ENCODE peak calls at places on chromosomes 1 and 21, in five cellular contexts. One of them, this sample, is unnamed. For H3K36me3, the result is how much of the 10 kb centered on the place peaks cover.

GRCh38 chr1:155207578-155208405 is at the start of gene THBS3:
- DNase-seq in right atrium auricular region: no peak
- DNase-seq in left ventricle myocardium inferior: peak
- DNase-seq in left lung: no peak
- DNase-seq in upper lobe of right lung: no peak
- DNase-seq in this sample: peak

GRCh38 chr1:109980324-109981127 is 4.0 kb upstream of the AHCYL1 start:
- DNase-seq in left lung: no peak
- DNase-seq in upper lobe of right lung: peak
- DNase-seq in right atrium auricular region: no peak
- DNase-seq in left ventricle myocardium inferior: no peak
- DNase-seq in this sample: no peak

GRCh38 chr1:21628798-21629393 is 40.3 kb downstream of the RAP1GAP start:
- DNase-seq in right atrium auricular region: no peak
- DNase-seq in left ventricle myocardium inferior: no peak
- DNase-seq in left lung: no peak
- DNase-seq in upper lobe of right lung: no peak
- DNase-seq in this sample: no peak

GRCh38 chr1:29635501-29636263 is 399.4 kb downstream of the PTPRU start:
- DNase-seq in left lung: no peak
- DNase-seq in upper lobe of right lung: no peak
- DNase-seq in right atrium auricular region: no peak
- DNase-seq in left ventricle myocardium inferior: no peak
- DNase-seq in this sample: no peak

GRCh38 chr1:204190212-204191211 is 5.8 kb downstream of the KISS1 start:
- DNase-seq in upper lobe of right lung: no peak
- DNase-seq in left lung: no peak
- DNase-seq in right atrium auricular region: no peak
- DNase-seq in left ventricle myocardium inferior: no peak
- DNase-seq in this sample: no peak

GRCh38 chr1:155970531-155971167 is 7.7 kb downstream of the ARHGEF2 start:
- DNase-seq in left ventricle myocardium inferior: peak
- DNase-seq in right atrium auricular region: peak
- DNase-seq in upper lobe of right lung: peak
- DNase-seq in left lung: peak
- DNase-seq in this sample: peak

GRCh38 chr1:88462481-88463261 is 221.4 kb upstream of the PKN2 start:
- DNase-seq in left lung: peak
- DNase-seq in upper lobe of right lung: no peak
- DNase-seq in right atrium auricular region: no peak
- DNase-seq in left ventricle myocardium inferior: peak
- DNase-seq in this sample: no peak

GRCh38 chr1:192904438-192904895 is 95.6 kb downstream of the RGS2 start:
- DNase-seq in upper lobe of right lung: no peak
- DNase-seq in right atrium auricular region: peak
- DNase-seq in left ventricle myocardium inferior: no peak
- DNase-seq in left lung: no peak
- DNase-seq in this sample: no peak

GRCh38 chr1:150150511-150151021 is 850 bp downstream of the PLEKHO1 start:
- DNase-seq in upper lobe of right lung: peak
- DNase-seq in right atrium auricular region: no peak
- DNase-seq in left lung: no peak
- DNase-seq in left ventricle myocardium inferior: peak
- DNase-seq in this sample: peak

GRCh38 chr1:21278898-21279819 is 11.1 kb downstream of the ECE1 start:
- DNase-seq in left ventricle myocardium inferior: no peak
- DNase-seq in right atrium auricular region: no peak
- DNase-seq in left lung: no peak
- DNase-seq in upper lobe of right lung: no peak
- DNase-seq in this sample: no peak

GRCh38 chr1:186531561-186532165 is 70.7 kb upstream of the PDC start:
- DNase-seq in upper lobe of right lung: no peak
- DNase-seq in left ventricle myocardium inferior: no peak
- DNase-seq in right atrium auricular region: no peak
- DNase-seq in left lung: no peak
- DNase-seq in this sample: no peak

GRCh38 chr1:159084867-159085266 is 8.3 kb upstream of the AIM2 start:
- DNase-seq in left ventricle myocardium inferior: no peak
- DNase-seq in right atrium auricular region: no peak
- DNase-seq in upper lobe of right lung: no peak
- DNase-seq in left lung: no peak
- DNase-seq in this sample: no peak

GRCh38 chr21:30769724-30770431 is 14.7 kb upstream of the KRTAP21-1 start:
- DNase-seq in left ventricle myocardium inferior: no peak
- DNase-seq in left lung: no peak
- DNase-seq in right atrium auricular region: no peak
- DNase-seq in upper lobe of right lung: no peak
- DNase-seq in this sample: no peak

GRCh38 chr21:38811257-38811656 is 5.5 kb downstream of the ETS2 start:
- DNase-seq in upper lobe of right lung: no peak
- DNase-seq in left ventricle myocardium inferior: no peak
- DNase-seq in right atrium auricular region: no peak
- DNase-seq in left lung: no peak
- DNase-seq in this sample: no peak

GRCh38 chr21:42513985-42514882 is 582 bp downstream of the SLC37A1 start:
- DNase-seq in left ventricle myocardium inferior: peak
- DNase-seq in right atrium auricular region: no peak
- DNase-seq in upper lobe of right lung: peak
- DNase-seq in left lung: peak
- DNase-seq in this sample: peak

GRCh38 chr1:6861075-6861724 is 75.9 kb downstream of the CAMTA1 start:
- DNase-seq in left lung: no peak
- DNase-seq in right atrium auricular region: no peak
- DNase-seq in left ventricle myocardium inferior: no peak
- DNase-seq in upper lobe of right lung: no peak
- DNase-seq in this sample: no peak

GRCh38 chr21:25565272-25566199 is 41.7 kb downstream of the MRPL39 start:
- DNase-seq in upper lobe of right lung: no peak
- DNase-seq in left lung: no peak
- DNase-seq in right atrium auricular region: no peak
- DNase-seq in left ventricle myocardium inferior: no peak
- DNase-seq in this sample: no peak

GRCh38 chr1:78535286-78535685 is 44.5 kb downstream of the PTGFR start:
- DNase-seq in right atrium auricular region: no peak
- DNase-seq in left lung: no peak
- DNase-seq in upper lobe of right lung: no peak
- DNase-seq in left ventricle myocardium inferior: no peak
- DNase-seq in this sample: no peak

GRCh38 chr1:72284084-72284397 is 1.7 kb upstream of the NEGR1 start:
- DNase-seq in left lung: no peak
- DNase-seq in right atrium auricular region: no peak
- DNase-seq in upper lobe of right lung: no peak
- DNase-seq in left ventricle myocardium inferior: no peak
- DNase-seq in this sample: no peak

GRCh38 chr1:160813215-160813614 is 17.2 kb downstream of the LY9 start:
- DNase-seq in upper lobe of right lung: no peak
- DNase-seq in left lung: no peak
- DNase-seq in left ventricle myocardium inferior: no peak
- DNase-seq in right atrium auricular region: no peak
- DNase-seq in this sample: no peak

GRCh38 chr1:181898773-181899172 is 162.7 kb downstream of the ZNF648 start:
- DNase-seq in left ventricle myocardium inferior: no peak
- DNase-seq in left lung: no peak
- DNase-seq in right atrium auricular region: no peak
- DNase-seq in upper lobe of right lung: no peak
- DNase-seq in this sample: no peak

DNA sequence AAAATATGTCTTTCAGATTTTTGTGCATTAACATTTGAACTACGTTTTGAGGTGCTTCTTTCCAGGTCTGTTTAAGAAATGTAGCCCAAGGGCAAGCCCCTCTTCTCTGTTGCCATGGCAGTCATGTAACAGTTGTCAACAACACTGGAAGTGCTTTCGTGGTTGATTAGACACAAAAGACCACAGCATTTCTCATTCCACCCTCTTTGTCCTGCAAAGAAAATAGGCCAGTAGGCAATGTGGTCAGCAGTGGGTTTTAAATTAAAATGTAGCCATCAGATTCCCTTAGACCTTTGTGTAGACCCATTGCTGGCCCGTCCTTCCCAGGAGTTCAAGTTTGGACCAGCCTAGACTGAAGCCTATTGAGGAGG is 35.4 kb downstream of the VANGL1 start:
- DNase-seq in upper lobe of right lung: no peak
- DNase-seq in left lung: no peak
- DNase-seq in left ventricle myocardium inferior: no peak
- DNase-seq in right atrium auricular region: no peak
- DNase-seq in this sample: no peak
- TF ChIP-seq CTCF in upper lobe of right lung: no peak
- TF ChIP-seq CTCF in left lung: no peak
- TF ChIP-seq CTCF in left ventricle myocardium inferior: no peak
- TF ChIP-seq CTCF in right atrium auricular region: no peak
- TF ChIP-seq CTCF in this sample: no peak

DNA sequence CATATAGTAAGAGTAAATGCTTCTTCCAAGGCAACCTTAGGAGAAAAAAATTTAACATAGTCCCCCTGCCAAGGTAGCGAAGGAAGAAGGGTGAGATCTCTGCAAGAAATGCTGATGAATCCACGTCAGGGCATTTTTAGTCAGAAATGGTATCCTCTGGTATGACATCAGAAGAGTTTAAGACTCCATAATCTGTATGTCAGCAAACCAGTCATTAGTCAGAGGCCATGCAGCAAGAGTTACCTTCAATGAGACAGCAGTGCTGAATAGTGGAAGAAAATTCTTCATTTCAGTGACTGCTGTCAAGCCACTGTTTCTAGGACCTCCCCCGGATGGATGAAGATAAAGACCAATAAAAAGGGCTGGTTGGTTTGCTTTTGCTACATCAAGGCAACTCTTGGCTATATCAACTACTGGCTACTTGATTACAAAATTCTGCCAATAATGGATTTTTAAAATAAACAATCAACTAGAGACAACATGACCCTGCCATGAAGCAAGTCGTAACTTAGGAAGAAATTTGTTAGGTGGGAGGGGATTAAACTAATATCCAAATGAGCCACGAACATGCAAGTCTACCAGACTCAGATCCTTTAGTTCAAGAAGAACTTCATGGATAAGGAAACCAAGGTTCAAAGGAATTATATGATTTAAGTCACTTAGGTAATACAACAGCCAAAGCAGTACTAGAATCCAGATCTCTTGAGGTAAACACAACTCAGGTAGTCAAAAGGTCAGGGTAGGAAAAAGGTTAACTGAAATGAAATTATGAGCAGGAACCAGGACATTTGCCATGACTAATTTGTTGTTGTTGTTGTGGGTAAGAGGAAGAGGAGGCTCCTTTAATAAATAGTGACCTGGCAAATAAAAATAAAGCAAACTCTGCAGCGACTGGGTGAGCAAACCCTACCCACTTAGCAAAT is 25.6 kb upstream of the GUCA2A start:
- DNase-seq in left lung: no peak
- DNase-seq in left ventricle myocardium inferior: no peak
- DNase-seq in upper lobe of right lung: no peak
- DNase-seq in right atrium auricular region: no peak
- DNase-seq in this sample: no peak
- H3K36me3 ChIP-seq in left lung: half or more
- H3K36me3 ChIP-seq in left ventricle myocardium inferior: half or more
- H3K36me3 ChIP-seq in upper lobe of right lung: half or more
- H3K36me3 ChIP-seq in right atrium auricular region: under half
- H3K36me3 ChIP-seq in this sample: under half

GRCh38 chr1:115671176-115672062 is 29.6 kb downstream of the VANGL1 start:
- DNase-seq in upper lobe of right lung: no peak
- DNase-seq in left lung: no peak
- DNase-seq in right atrium auricular region: no peak
- DNase-seq in left ventricle myocardium inferior: no peak
- DNase-seq in this sample: no peak
- TF ChIP-seq CTCF in upper lobe of right lung: no peak
- TF ChIP-seq CTCF in left lung: no peak
- TF ChIP-seq CTCF in right atrium auricular region: no peak
- TF ChIP-seq CTCF in left ventricle myocardium inferior: no peak
- TF ChIP-seq CTCF in this sample: no peak

GRCh38 chr1:235158680-235159079 is 2.4 kb downstream of the RBM34 start:
- DNase-seq in right atrium auricular region: no peak
- DNase-seq in left ventricle myocardium inferior: no peak
- DNase-seq in upper lobe of right lung: no peak
- DNase-seq in left lung: no peak
- DNase-seq in this sample: no peak

GRCh38 chr1:235157150-235157549 is 3.9 kb downstream of the RBM34 start:
- DNase-seq in left lung: no peak
- DNase-seq in left ventricle myocardium inferior: no peak
- DNase-seq in right atrium auricular region: no peak
- DNase-seq in upper lobe of right lung: no peak
- DNase-seq in this sample: no peak

GRCh38 chr1:235160395-235160964 is 570 bp downstream of the RBM34 start:
- DNase-seq in left lung: no peak
- DNase-seq in right atrium auricular region: no peak
- DNase-seq in upper lobe of right lung: no peak
- DNase-seq in left ventricle myocardium inferior: no peak
- DNase-seq in this sample: no peak

GRCh38 chr1:235156265-235156664 is 4.8 kb downstream of the RBM34 start:
- DNase-seq in upper lobe of right lung: no peak
- DNase-seq in left lung: no peak
- DNase-seq in right atrium auricular region: no peak
- DNase-seq in left ventricle myocardium inferior: no peak
- DNase-seq in this sample: no peak

DNA sequence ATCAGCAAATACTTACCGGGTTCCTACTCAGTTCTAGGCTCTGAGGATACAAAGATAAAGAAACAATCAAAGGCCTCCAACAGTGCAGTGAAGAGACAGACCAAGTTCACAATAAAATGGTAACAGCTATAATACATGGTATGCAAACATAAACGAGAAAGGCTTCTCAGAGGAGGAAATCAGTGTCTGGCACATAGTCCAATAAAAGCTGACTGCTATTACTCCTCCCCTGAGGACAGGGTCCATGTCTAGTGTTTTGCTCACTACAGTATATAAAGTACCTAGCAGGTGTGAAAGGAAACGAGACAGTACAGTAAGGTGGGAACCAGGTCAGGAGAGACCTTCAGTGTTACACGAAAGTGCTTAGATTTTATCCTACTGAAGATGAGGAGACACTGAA is 4.3 kb downstream of the RBM34 start:
- DNase-seq in upper lobe of right lung: no peak
- DNase-seq in left ventricle myocardium inferior: no peak
- DNase-seq in left lung: no peak
- DNase-seq in right atrium auricular region: no peak
- DNase-seq in this sample: no peak
- H3K36me3 ChIP-seq in upper lobe of right lung: half or more
- H3K36me3 ChIP-seq in left ventricle myocardium inferior: half or more
- H3K36me3 ChIP-seq in left lung: half or more
- H3K36me3 ChIP-seq in right atrium auricular region: under half
- H3K36me3 ChIP-seq in this sample: half or more

GRCh38 chr1:187817782-187818181 is 989.0 kb downstream of the PLA2G4A start:
- DNase-seq in left lung: no peak
- DNase-seq in upper lobe of right lung: no peak
- DNase-seq in right atrium auricular region: no peak
- DNase-seq in left ventricle myocardium inferior: no peak
- DNase-seq in this sample: no peak
- TF ChIP-seq CTCF in left lung: no peak
- TF ChIP-seq CTCF in upper lobe of right lung: no peak
- TF ChIP-seq CTCF in right atrium auricular region: no peak
- TF ChIP-seq CTCF in left ventricle myocardium inferior: no peak
- TF ChIP-seq CTCF in this sample: no peak

DNA sequence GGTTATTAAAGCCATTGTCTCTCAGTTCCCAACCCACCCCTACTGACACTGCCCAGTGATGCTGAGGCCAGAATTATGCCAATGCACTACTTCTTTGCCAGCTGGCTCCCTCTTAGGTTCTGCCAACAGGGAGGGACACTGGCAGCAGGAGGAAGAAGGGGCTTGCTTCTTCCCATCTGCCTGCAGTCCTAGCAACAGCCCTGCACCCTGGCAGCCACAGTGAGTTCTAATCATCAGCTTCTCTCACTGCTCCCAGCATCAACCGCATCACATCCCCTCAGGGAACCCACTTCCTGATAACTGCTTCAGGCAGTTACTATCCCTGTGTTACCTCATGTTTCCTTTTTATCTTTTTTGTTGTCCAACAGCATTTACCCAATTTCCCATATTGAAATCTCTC is 86.2 kb downstream of the UBR4 start:
- DNase-seq in left ventricle myocardium inferior: no peak
- DNase-seq in left lung: no peak
- DNase-seq in upper lobe of right lung: no peak
- DNase-seq in right atrium auricular region: no peak
- DNase-seq in this sample: no peak
- H3K36me3 ChIP-seq in left ventricle myocardium inferior: half or more
- H3K36me3 ChIP-seq in left lung: half or more
- H3K36me3 ChIP-seq in upper lobe of right lung: half or more
- H3K36me3 ChIP-seq in right atrium auricular region: half or more
- H3K36me3 ChIP-seq in this sample: half or more